ENCODE peak calls at places on chromosome 10, in seven cellular contexts. W, X, M, O, Q, E and Y are unnamed samples.

GRCh38 chr10:54002077-54002476 is 799.0 kb downstream of the PCDH15 start:
- DNase-seq in W (no peak), M (no peak), O (no peak), X (no peak), Q (no peak), E (no peak), Y (no peak)

GRCh38 chr10:21031232-21031790 is 134.2 kb upstream of the NEBL start:
- DNase-seq in W (no peak), X (no peak), Q (no peak), E (no peak), M (no peak), O (no peak), Y (no peak)

GRCh38 chr10:116798859-116799258 is 50.4 kb upstream of the ENO4 start:
- DNase-seq in Q (no peak), W (no peak), X (no peak), O (no peak), M (no peak), E (no peak), Y (no peak)

GRCh38 chr10:71767420-71768035 is 5.8 kb downstream of the VSIR start:
- DNase-seq in W (no peak), O (no peak), Q (peak; percentile 37), M (no peak), E (no peak), X (no peak), Y (peak; percentile 93)

GRCh38 chr10:20596065-20596760 is 300.9 kb downstream of the NEBL start:
- DNase-seq in E (no peak), W (no peak), O (no peak), Q (peak; percentile 41), M (no peak), X (peak; percentile 1), Y (no peak)

GRCh38 chr10:26528715-26529393 is 90.7 kb downstream of the APBB1IP start:
- DNase-seq in M (no peak), O (no peak), X (no peak), W (no peak), E (no peak), Q (no peak), Y (no peak)

GRCh38 chr10:7846591-7846990 is 28.3 kb downstream of the TAF3 start:
- DNase-seq in Q (no peak), O (no peak), M (no peak), E (no peak), W (no peak), X (peak; percentile 16), Y (no peak)

GRCh38 chr10:98030093-98030821 is at the start of gene CRTAC1:
- DNase-seq in M (peak; percentile 83), O (peak; percentile 84), W (peak; percentile 91), E (peak; percentile 87), Q (peak; percentile 23), X (no peak), Y (no peak)

DNA sequence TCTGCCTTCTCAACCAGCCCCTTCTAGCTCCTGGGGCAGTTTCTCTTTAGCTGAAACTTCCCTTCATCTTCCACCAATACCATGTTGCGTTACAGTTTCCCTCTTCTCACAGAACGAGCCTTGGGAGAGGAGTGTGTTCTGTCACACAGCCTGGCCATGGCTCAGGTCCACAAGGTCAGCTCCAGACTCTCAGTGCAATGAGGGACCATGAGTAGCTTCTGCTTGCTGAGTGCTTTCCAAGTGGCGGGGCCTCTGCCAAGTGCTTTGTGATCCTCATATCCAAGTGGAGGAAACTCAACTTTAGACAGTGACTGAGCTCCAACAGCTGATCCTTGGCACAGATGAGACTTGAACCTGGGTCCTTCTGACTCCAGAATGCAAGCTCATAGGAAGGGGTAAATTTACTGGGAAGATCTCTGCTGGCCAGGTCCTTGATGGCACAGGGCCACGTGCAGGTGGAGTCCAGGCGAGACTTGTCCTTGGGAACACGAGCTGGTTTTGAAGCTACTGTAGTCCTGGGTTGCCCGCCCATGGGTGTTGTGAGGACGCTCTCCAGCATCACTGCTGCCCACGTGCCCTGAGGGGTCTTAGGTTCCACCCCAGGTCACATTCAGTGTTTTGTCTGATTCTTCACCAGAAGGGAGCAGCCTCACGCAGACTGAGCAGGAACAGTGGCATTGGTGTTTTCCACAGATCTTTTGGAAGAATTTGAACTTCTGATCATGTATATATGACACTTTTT is 238.0 kb downstream of the EBF3 start:
- DNase-seq in Q (no peak), O (no peak), E (no peak), W (no peak), M (no peak), X (no peak), Y (no peak)
- H2AK5ac ChIP-seq in Q (no peak overlapping the region), O (no peak overlapping the region), E (no peak overlapping the region), W (no peak overlapping the region), M (no peak overlapping the region), X (no peak overlapping the region), Y (no peak overlapping the region)

GRCh38 chr10:88494537-88494936 is 88.6 kb downstream of the RNLS start:
- DNase-seq in M (no peak), O (no peak), W (no peak), X (no peak), Q (no peak), E (no peak), Y (no peak)

GRCh38 chr10:88491314-88491713 is 91.8 kb downstream of the RNLS start:
- DNase-seq in W (no peak), E (no peak), X (no peak), O (no peak), M (no peak), Q (no peak), Y (no peak)

GRCh38 chr10:88490216-88490980 is 92.7 kb downstream of the RNLS start:
- DNase-seq in W (no peak), E (no peak), M (no peak), X (no peak), O (no peak), Q (no peak), Y (no peak)

GRCh38 chr10:88493676-88494483 is 89.2 kb downstream of the RNLS start:
- DNase-seq in M (no peak), W (no peak), X (peak; percentile 85), Q (no peak), E (no peak), O (no peak), Y (no peak)

DNA sequence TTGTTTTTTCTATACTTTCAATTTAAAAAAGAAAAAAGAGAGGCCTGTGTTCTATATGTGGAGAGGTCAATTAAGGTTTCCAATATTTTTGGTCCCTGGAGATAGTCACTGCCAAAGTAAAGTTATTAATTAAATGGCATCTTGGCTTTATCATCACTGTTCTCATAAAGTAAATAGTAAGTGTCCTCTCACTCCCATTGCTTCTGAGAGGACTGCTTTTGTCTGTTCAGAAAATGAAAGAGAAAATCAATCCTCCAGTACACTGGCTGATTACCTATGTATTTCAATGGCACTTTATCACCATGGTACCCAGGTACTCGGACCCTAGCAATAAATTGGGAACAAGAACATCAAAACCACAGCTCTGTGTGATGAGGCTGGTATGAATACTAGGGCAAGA is 94.0 kb downstream of the RNLS start:
- DNase-seq in X (no peak), E (no peak), O (no peak), Q (no peak), W (no peak), M (no peak), Y (no peak)
- H2AK5ac ChIP-seq in X (no peak overlapping the region), E (no peak overlapping the region), O (no peak overlapping the region), Q (no peak overlapping the region), W (no peak overlapping the region), M (no peak overlapping the region), Y (no peak overlapping the region)

DNA sequence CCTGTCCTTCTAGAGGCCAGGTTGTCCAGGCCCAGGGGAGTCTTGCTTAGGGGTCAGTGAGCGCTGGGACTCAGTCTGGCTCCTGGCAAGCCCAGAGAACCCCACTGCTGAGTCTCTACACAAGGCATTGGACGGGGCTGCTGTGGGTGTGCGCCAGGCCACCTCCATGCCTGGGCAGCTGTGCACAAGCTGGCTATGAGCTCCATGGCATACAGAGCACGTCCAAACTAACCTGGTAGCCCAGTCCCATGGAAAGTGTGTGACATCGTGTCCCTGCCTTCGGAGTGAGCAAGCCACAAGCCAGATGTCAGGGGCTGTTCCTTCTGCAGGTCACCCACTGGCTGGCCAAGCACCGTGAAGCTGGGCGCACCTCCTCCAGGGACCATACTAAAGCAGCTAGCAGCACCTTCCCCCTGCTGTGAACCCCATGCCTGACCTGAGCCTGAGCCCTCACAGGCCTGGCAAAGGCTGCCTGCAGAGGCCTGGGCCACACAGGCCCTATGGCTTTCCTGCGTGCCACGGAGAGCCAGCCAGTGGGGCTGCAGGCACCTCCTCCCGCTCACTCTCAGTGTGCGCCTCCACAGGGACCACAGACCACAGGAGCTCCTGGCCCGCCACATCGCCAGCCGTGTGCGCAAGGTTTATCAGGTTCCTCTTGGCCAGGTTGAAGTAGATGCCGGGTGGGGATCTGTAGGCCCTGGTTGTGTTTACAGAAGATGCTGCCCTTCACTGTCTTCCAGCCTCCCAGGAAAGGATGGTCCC is 219.8 kb downstream of the EBF3 start:
- DNase-seq in O (no peak), W (no peak), Q (no peak), M (peak; percentile 35), X (no peak), E (peak; percentile 18), Y (no peak)
- H2AK5ac ChIP-seq in O (no peak overlapping the region), W (no peak overlapping the region), Q (no peak overlapping the region), M (peak overlapping the region; percentile 53), X (no peak overlapping the region), E (no peak overlapping the region), Y (no peak overlapping the region)

DNA sequence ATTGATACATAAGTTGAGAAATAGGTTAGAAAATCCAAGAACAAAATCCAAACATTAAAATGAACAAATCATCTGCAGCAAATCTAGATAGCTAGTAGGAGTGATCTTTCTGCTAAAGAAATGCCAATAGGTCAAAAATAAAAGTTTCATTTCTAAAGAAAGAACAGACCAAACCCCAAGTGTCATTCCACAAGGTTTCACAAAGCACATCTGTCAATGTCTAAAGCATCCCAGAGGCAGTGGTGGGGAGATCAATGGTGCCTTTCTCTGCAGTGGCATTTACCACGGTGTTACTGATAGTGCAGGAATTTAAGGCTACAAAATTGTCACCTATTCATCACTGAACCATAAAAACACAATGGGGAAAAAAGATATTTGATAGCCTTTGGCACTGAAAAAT is 147.9 kb downstream of the PARD3 start:
- DNase-seq in O (peak; percentile 64), M (no peak), W (no peak), E (no peak), Q (no peak), X (no peak), Y (no peak)
- H2AK5ac ChIP-seq in O (no peak overlapping the region), M (no peak overlapping the region), W (no peak overlapping the region), E (no peak overlapping the region), Q (no peak overlapping the region), X (no peak overlapping the region), Y (no peak overlapping the region)

GRCh38 chr10:111348049-111348448 is 271.2 kb downstream of the ADRA2A start:
- DNase-seq in O (no peak), E (no peak), Q (no peak), W (no peak), M (no peak), X (no peak), Y (no peak)
- H2AK5ac ChIP-seq in O (no peak overlapping the region), E (no peak overlapping the region), Q (no peak overlapping the region), W (no peak overlapping the region), M (no peak overlapping the region), X (no peak overlapping the region), Y (no peak overlapping the region)

GRCh38 chr10:77616766-77617165 is 20.8 kb downstream of the KCNMA1 start:
- DNase-seq in X (no peak), W (no peak), Q (no peak), M (no peak), O (no peak), E (no peak), Y (no peak)
- H2AK5ac ChIP-seq in X (no peak overlapping the region), W (no peak overlapping the region), Q (no peak overlapping the region), M (no peak overlapping the region), O (no peak overlapping the region), E (no peak overlapping the region), Y (no peak overlapping the region)

GRCh38 chr10:23189024-23189423 is 3.1 kb upstream of the PTF1A start:
- DNase-seq in O (no peak), E (no peak), W (no peak), M (no peak), X (no peak), Q (no peak), Y (no peak)
- H2AK5ac ChIP-seq in O (no peak overlapping the region), E (no peak overlapping the region), W (no peak overlapping the region), M (no peak overlapping the region), X (no peak overlapping the region), Q (no peak overlapping the region), Y (no peak overlapping the region)